ENCODE peak calls at places on chromosomes 2 and 18, in four cellular contexts. R, P, D and Q are unnamed samples. For H3K9me3, the result is how much of the 10 kb centered on the place peaks cover.

GRCh38 chr18:75896865-75897264 is 469.4 kb upstream of the SMIM21 start:
- DNase-seq in P (no peak), D (no peak), R (no peak), Q (no peak)

GRCh38 chr18:60391571-60392226 is 19.1 kb upstream of the MC4R start:
- DNase-seq in D (no peak), P (no peak), R (no peak), Q (no peak)

GRCh38 chr2:229087843-229088520 is 183.1 kb downstream of the PID1 start:
- DNase-seq in D (no peak), P (no peak), R (no peak), Q (no peak)

GRCh38 chr2:104572856-104573255 is 281.1 kb upstream of the POU3F3 start:
- DNase-seq in R (no peak), P (no peak), D (no peak), Q (no peak)

GRCh38 chr2:12717191-12717987 is 653 bp downstream of the TRIB2 start:
- DNase-seq in R (peak), D (peak), P (peak), Q (peak)

GRCh38 chr18:23231340-23232021 is 96.2 kb downstream of the CABLES1 start:
- DNase-seq in R (peak), P (peak), D (peak), Q (peak)

GRCh38 chr2:205053827-205054410 is 508.6 kb downstream of the PARD3B start:
- DNase-seq in D (peak), R (peak), P (no peak), Q (no peak)

GRCh38 chr18:55076643-55077218 is 117.5 kb upstream of the CCDC68 start:
- DNase-seq in R (peak), P (no peak), D (no peak), Q (no peak)

GRCh38 chr2:101770672-101771071 is 73.2 kb downstream of the MAP4K4 start:
- DNase-seq in P (no peak), R (peak), D (peak), Q (no peak)

GRCh38 chr2:232512557-232512956 is 7.6 kb upstream of the PRSS56 start:
- DNase-seq in D (no peak), P (no peak), R (no peak), Q (no peak)

GRCh38 chr2:134774786-134775641 is 56.2 kb upstream of the TMEM163 start:
- DNase-seq in D (no peak), P (no peak), R (no peak), Q (no peak)

GRCh38 chr2:101133492-101134101 is 17.6 kb downstream of the TBC1D8 start:
- DNase-seq in D (no peak), P (no peak), R (no peak), Q (no peak)

GRCh38 chr2:8144785-8145184 is 537.1 kb upstream of the ID2 start:
- DNase-seq in R (peak), P (no peak), D (peak), Q (no peak)

GRCh38 chr2:59182249-59182648 is 941.1 kb upstream of the FANCL start:
- DNase-seq in D (no peak), P (no peak), R (peak), Q (no peak)
- TF ChIP-seq CTCF in D (peak), P (peak), R (peak), Q (no peak)

GRCh38 chr2:171475979-171476378 is 42.0 kb downstream of the DCAF17 start:
- DNase-seq in P (no peak), D (no peak), R (no peak), Q (no peak)
- H3K27ac ChIP-seq in P (no peak), D (no peak), R (no peak), Q (no peak)

GRCh38 chr2:241582806-241583205 is 24.3 kb downstream of the BOK start:
- DNase-seq in D (no peak), R (no peak), P (no peak), Q (no peak)

GRCh38 chr2:241592126-241592845 is 33.7 kb downstream of the BOK start:
- DNase-seq in D (no peak), P (no peak), R (no peak), Q (no peak)

GRCh38 chr2:241584446-241584845 is 25.9 kb downstream of the BOK start:
- DNase-seq in D (peak), P (no peak), R (peak), Q (no peak)

GRCh38 chr2:241582328-241582727 is 23.8 kb downstream of the BOK start:
- DNase-seq in D (no peak), R (no peak), P (no peak), Q (no peak)

GRCh38 chr2:241586564-241587264 is 28.2 kb downstream of the BOK start:
- DNase-seq in R (no peak), D (no peak), P (no peak), Q (no peak)
- H3K9me3 ChIP-seq in R (half or more), D (under half), P (under half), Q (under half)

GRCh38 chr18:10437837-10438236 is 16.6 kb upstream of the APCDD1 start:
- DNase-seq in R (no peak), P (no peak), D (no peak), Q (no peak)
- TF ChIP-seq CTCF in R (no peak), P (no peak), D (no peak), Q (no peak)